ENCODE peak calls at places on chromosomes 11 and 22, in six cellular contexts. U is PC-3, M is hepatocyte, A is HCT116, R is SK-N-SH, N is Karpas-422. G is an unnamed sample.

GRCh38 chr11:67646535-67647336 is 3.8 kb downstream of the ACY3 start:
- DNase-seq in A (no peak), R (no peak), N (peak; percentile 85), U (no peak), M (no peak), G (no peak)

GRCh38 chr11:111379500-111380136 is 543 bp upstream of the POU2AF1 start:
- DNase-seq in U (no peak), R (no peak), A (no peak), M (no peak), N (peak; percentile 97), G (no peak)

GRCh38 chr22:30445438-30445936 is 19.9 kb downstream of the MTFP1 start:
- DNase-seq in A (no peak), N (no peak), M (no peak), U (no peak), R (no peak), G (peak; percentile 70)

GRCh38 chr22:40044870-40045834 is 50.4 kb downstream of the FAM83F start:
- DNase-seq in N (peak; percentile 93), U (peak; percentile 30), R (peak; percentile 68), A (no peak), M (peak; percentile 80), G (peak; percentile 60)

GRCh38 chr11:132177106-132177505 is 806.7 kb downstream of the NTM start:
- DNase-seq in N (no peak), R (no peak), A (no peak), U (peak; percentile 61), M (peak; percentile 62), G (peak; percentile 60)

GRCh38 chr22:39472570-39473556 is 16.1 kb downstream of the MGAT3 start:
- DNase-seq in M (peak; percentile 75), N (peak; percentile 86), R (no peak), U (no peak), A (no peak), G (no peak)

GRCh38 chr11:30608534-30608933 is 22.4 kb upstream of the MPPED2 start:
- DNase-seq in N (no peak), A (no peak), R (no peak), M (no peak), U (no peak), G (no peak)

GRCh38 chr11:34916810-34917780 is 677 bp downstream of the PDHX start:
- DNase-seq in A (peak; percentile 34), U (peak; percentile 22), R (no peak), M (no peak), N (peak; percentile 63), G (peak; percentile 60)

GRCh38 chr11:103325686-103326069 is 216.5 kb downstream of the DYNC2H1 start:
- DNase-seq in N (no peak), M (no peak), U (no peak), R (no peak), A (no peak), G (no peak)

GRCh38 chr22:39773976-39774539 is 119.5 kb downstream of the ENTHD1 start:
- DNase-seq in M (peak; percentile 27), R (no peak), N (no peak), U (peak; percentile 25), A (no peak), G (no peak)

GRCh38 chr11:112241486-112241885 is 15.3 kb downstream of the PTS start:
- DNase-seq in U (peak; percentile 58), M (no peak), N (no peak), R (no peak), A (no peak), G (peak; percentile 81)

GRCh38 chr11:96311120-96311568 is 31.9 kb downstream of the MAML2 start:
- DNase-seq in U (peak; percentile 78), M (peak; percentile 34), A (no peak), R (no peak), N (no peak), G (peak; percentile 87)

GRCh38 chr22:25112538-25113253 is 87.0 kb upstream of the CRYBB3 start:
- DNase-seq in M (no peak), U (no peak), N (no peak), A (no peak), R (no peak), G (no peak)
- H3K4me3 ChIP-seq in M (peak overlapping the region; percentile 40), U (no peak overlapping the region), N (no peak overlapping the region), A (no peak overlapping the region), R (no peak overlapping the region), G (no peak overlapping the region)

GRCh38 chr11:100735949-100736675 is 49.0 kb downstream of the ARHGAP42 start:
- DNase-seq in U (no peak), R (no peak), N (no peak), M (no peak), A (no peak), G (no peak)
- H3K27ac ChIP-seq in U (no peak overlapping the region), R (no peak overlapping the region), N (no peak overlapping the region), M (no peak overlapping the region), A (no peak overlapping the region), G (no peak overlapping the region)

DNA sequence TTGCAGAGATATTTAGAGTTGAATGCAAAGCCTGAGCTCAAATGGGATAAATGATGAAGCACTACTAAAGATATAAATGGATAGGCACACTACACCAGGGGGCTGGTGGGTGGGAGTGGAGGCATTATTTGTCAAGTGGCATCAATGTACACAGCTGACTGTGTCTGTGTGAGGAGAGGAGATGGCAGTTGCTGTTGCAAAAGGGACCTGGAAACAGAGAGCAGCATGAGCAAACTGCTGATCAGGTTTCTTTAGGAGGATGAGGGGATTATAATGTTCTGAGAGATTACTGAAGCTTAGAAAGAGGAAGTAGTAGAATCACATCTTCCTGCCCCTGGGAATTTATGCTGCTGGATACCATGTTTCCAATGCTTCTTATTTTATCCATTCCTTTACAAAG is 39.4 kb upstream of the LIN7C start:
- DNase-seq in M (no peak), U (no peak), A (no peak), N (peak; percentile 51), R (no peak), G (no peak)
- H3K9me2 ChIP-seq in M (no peaks in the 10 kb centered on the region), U (no peaks in the 10 kb centered on the region), A (no peaks in the 10 kb centered on the region), N (no peaks in the 10 kb centered on the region), R (no peaks in the 10 kb centered on the region), G (no peaks in the 10 kb centered on the region)

GRCh38 chr22:48672387-48672786 is 1155.3 kb downstream of the BRD1 start:
- DNase-seq in A (no peak), R (no peak), N (no peak), U (no peak), M (no peak), G (no peak)

GRCh38 chr22:48669226-48669625 is 1158.4 kb downstream of the BRD1 start:
- DNase-seq in U (no peak), M (no peak), A (no peak), N (no peak), R (no peak), G (no peak)

GRCh38 chr22:48673806-48674500 is 1153.7 kb downstream of the BRD1 start:
- DNase-seq in M (no peak), U (no peak), N (no peak), A (no peak), R (no peak), G (no peak)

GRCh38 chr22:48670317-48670716 is 1157.4 kb downstream of the BRD1 start:
- DNase-seq in N (no peak), A (no peak), R (no peak), U (no peak), M (no peak), G (no peak)

GRCh38 chr22:48670747-48671146 is 1156.9 kb downstream of the BRD1 start:
- DNase-seq in M (no peak), A (no peak), U (no peak), N (no peak), R (no peak), G (no peak)
- H3K4me3 ChIP-seq in M (no peak overlapping the region), A (no peak overlapping the region), U (no peak overlapping the region), N (no peak overlapping the region), R (no peak overlapping the region), G (no peak overlapping the region)

DNA sequence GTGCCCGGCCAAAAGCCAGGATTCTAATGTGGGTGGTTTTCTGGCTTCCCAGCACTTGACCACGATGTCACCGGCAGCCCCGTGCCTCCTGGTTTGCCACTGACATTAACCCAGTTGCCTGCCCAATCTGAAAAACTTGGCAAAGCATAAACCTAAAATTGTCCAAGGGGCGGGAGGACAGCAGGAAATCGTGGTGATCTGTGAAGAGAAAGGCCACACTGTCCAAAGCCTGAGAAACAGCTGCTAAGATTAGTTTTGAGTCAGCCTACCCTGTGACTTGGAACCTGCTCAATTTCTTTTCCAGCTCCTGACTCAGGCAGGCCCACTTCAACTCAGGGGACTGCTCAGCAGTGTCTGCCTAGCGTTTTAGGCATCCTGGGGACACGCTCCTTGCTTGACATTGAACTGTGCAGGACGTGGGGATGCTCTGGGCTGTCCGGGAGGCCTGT is 8.2 kb upstream of the F2 start:
- DNase-seq in R (no peak), A (no peak), M (no peak), N (no peak), U (peak; percentile 43), G (peak; percentile 98)
- H3K27ac ChIP-seq in R (peak overlapping the region; percentile 94), A (no peak overlapping the region), M (peak overlapping the region; percentile 51), N (no peak overlapping the region), U (peak overlapping the region; percentile 28), G (peak overlapping the region; percentile 98)